ENCODE peak calls at places on chromosomes 2 and 18, in seven cellular contexts. F, B, D, O, N, V and T are unnamed samples.

GRCh38 chr2:47738331-47738730 is 44.6 kb upstream of the MSH6 start:
- DNase-seq in F (no peak), B (no peak), D (no peak), O (no peak), N (no peak), V (no peak), T (no peak)

GRCh38 chr2:239156516-239157265 is 244.1 kb downstream of the HDAC4 start:
- DNase-seq in F (no peak), B (no peak), D (no peak), O (no peak), N (no peak), V (no peak), T (peak)

GRCh38 chr2:144748443-144748842 is 228.5 kb upstream of the ZEB2 start:
- DNase-seq in F (no peak), B (no peak), D (no peak), O (peak), N (no peak), V (no peak), T (no peak)

GRCh38 chr18:24799720-24800119 is 339.3 kb downstream of the HRH4 start:
- DNase-seq in F (no peak), B (no peak), D (no peak), O (no peak), N (no peak), V (no peak), T (no peak)

GRCh38 chr2:31413876-31414550 is 529 bp downstream of the XDH start:
- DNase-seq in F (peak), B (no peak), D (no peak), O (peak), N (peak), V (no peak), T (no peak)

GRCh38 chr2:201118121-201118956 is 2.4 kb downstream of the CFLAR start:
- DNase-seq in F (peak), B (no peak), D (peak), O (no peak), N (peak), V (peak), T (peak)

GRCh38 chr2:38176619-38177021 is 100.7 kb upstream of the CYP1B1 start:
- DNase-seq in F (peak), B (no peak), D (no peak), O (peak), N (no peak), V (no peak), T (no peak)

GRCh38 chr2:110751642-110752041 is 19.3 kb downstream of the ACOXL start:
- DNase-seq in F (no peak), B (no peak), D (no peak), O (no peak), N (no peak), V (no peak), T (no peak)

GRCh38 chr18:27008575-27008974 is 143.1 kb upstream of the AQP4 start:
- DNase-seq in F (no peak), B (no peak), D (no peak), O (no peak), N (no peak), V (no peak), T (no peak)

GRCh38 chr2:200319587-200320337 is 13.3 kb downstream of the SPATS2L start:
- DNase-seq in F (peak), B (no peak), D (no peak), O (peak), N (no peak), V (peak), T (no peak)